ENCODE peak calls at places on chromosomes 2 and 18, in eight cellular contexts. C is OCI-LY7, Q is PC-3, Y is HCT116, G is MM.1S, Z is hepatocyte, B is GM23338, V is SK-N-SH. W is an unnamed sample.

GRCh38 chr2:238259085-238260020 is 19.5 kb upstream of the HES6 start:
- DNase-seq in C (no peak), Q (peak), Y (no peak), G (peak), Z (no peak), B (no peak), V (no peak), W (no peak)

GRCh38 chr2:206958236-206958635 is 18.9 kb downstream of the CPO start:
- DNase-seq in C (no peak), Q (no peak), Y (no peak), G (no peak), Z (no peak), B (no peak), V (no peak), W (no peak)

GRCh38 chr2:240132651-240132980 is 3.5 kb downstream of the COPS9 start:
- DNase-seq in C (no peak), Q (no peak), Y (no peak), G (no peak), Z (no peak), B (no peak), V (no peak), W (no peak)

GRCh38 chr2:173150087-173150486 is 74.4 kb downstream of the MAP3K20 start:
- DNase-seq in C (no peak), Q (no peak), Y (no peak), G (no peak), Z (no peak), B (no peak), V (no peak), W (no peak)

GRCh38 chr18:35478520-35479435 is 19.0 kb downstream of the INO80C start:
- DNase-seq in C (no peak), Q (peak), Y (peak), G (no peak), Z (peak), B (no peak), V (no peak), W (no peak)

GRCh38 chr2:8586397-8587051 is 95.3 kb upstream of the ID2 start:
- DNase-seq in C (no peak), Q (no peak), Y (no peak), G (no peak), Z (no peak), B (no peak), V (no peak), W (no peak)

GRCh38 chr18:70431203-70431624 is 142.4 kb downstream of the SOCS6 start:
- DNase-seq in C (no peak), Q (no peak), Y (no peak), G (no peak), Z (peak), B (no peak), V (no peak), W (no peak)

GRCh38 chr2:28980368-28981015 is 606 bp upstream of the TOGARAM2 start:
- DNase-seq in C (no peak), Q (no peak), Y (no peak), G (no peak), Z (no peak), B (no peak), V (no peak), W (no peak)

GRCh38 chr2:7905756-7906155 is 776.1 kb upstream of the ID2 start:
- DNase-seq in C (peak), Q (no peak), Y (no peak), G (no peak), Z (peak), B (no peak), V (no peak), W (no peak)

GRCh38 chr2:160223560-160223959 is 23.5 kb upstream of the ITGB6 start:
- DNase-seq in C (no peak), Q (no peak), Y (no peak), G (no peak), Z (no peak), B (no peak), V (no peak), W (no peak)

GRCh38 chr2:8455236-8456148 is 226.4 kb upstream of the ID2 start:
- DNase-seq in C (no peak), Q (no peak), Y (no peak), G (no peak), Z (no peak), B (no peak), V (no peak), W (no peak)

GRCh38 chr2:180001726-180002125 is 5.4 kb downstream of the CWC22 start:
- DNase-seq in C (no peak), Q (no peak), Y (no peak), G (no peak), Z (no peak), B (no peak), V (no peak), W (no peak)

GRCh38 chr2:230326453-230327417 is at the start of gene SP140L:
- DNase-seq in C (peak), Q (peak), Y (peak), G (peak), Z (peak), B (peak), V (no peak), W (no peak)

GRCh38 chr18:58222439-58223125 is 178.6 kb downstream of the NEDD4L start:
- DNase-seq in C (no peak), Q (peak), Y (no peak), G (no peak), Z (no peak), B (no peak), V (no peak), W (no peak)

GRCh38 chr18:13520306-13520705 is 206.1 kb downstream of the FAM210A start:
- DNase-seq in C (no peak), Q (no peak), Y (no peak), G (no peak), Z (no peak), B (no peak), V (no peak), W (no peak)

GRCh38 chr2:80489718-80490117 is 185.2 kb upstream of the LRRTM1 start:
- DNase-seq in C (no peak), Q (peak), Y (no peak), G (no peak), Z (no peak), B (no peak), V (no peak), W (no peak)

GRCh38 chr2:39608212-39608575 is 57.5 kb upstream of the TMEM178A start:
- DNase-seq in C (no peak), Q (no peak), Y (no peak), G (no peak), Z (no peak), B (no peak), V (no peak), W (no peak)

GRCh38 chr2:100237770-100238169 is 84.5 kb downstream of the LONRF2 start:
- DNase-seq in C (no peak), Q (peak), Y (no peak), G (no peak), Z (no peak), B (peak), V (peak), W (no peak)

GRCh38 chr2:4914551-4914950 is 777.6 kb upstream of the SOX11 start:
- DNase-seq in C (no peak), Q (peak), Y (no peak), G (no peak), Z (peak), B (no peak), V (no peak), W (no peak)

GRCh38 chr2:22043784-22044183 is 920.0 kb downstream of the TDRD15 start:
- DNase-seq in C (no peak), Q (no peak), Y (no peak), G (no peak), Z (no peak), B (no peak), V (no peak), W (no peak)
- TF ChIP-seq CTCF in C (no peak), Q (no peak), Y (no peak), G (no peak), Z (no peak), B (no peak), V (no peak), W (no peak)

GRCh38 chr2:178072000-178072382 is 586 bp downstream of the PDE11A start:
- DNase-seq in C (no peak), Q (no peak), Y (no peak), G (no peak), Z (no peak), B (no peak), V (no peak), W (no peak)
- H3K4me3 ChIP-seq in C (no peak), Q (peak), Y (peak), G (no peak), Z (no peak), B (peak), V (peak), W (peak)

DNA sequence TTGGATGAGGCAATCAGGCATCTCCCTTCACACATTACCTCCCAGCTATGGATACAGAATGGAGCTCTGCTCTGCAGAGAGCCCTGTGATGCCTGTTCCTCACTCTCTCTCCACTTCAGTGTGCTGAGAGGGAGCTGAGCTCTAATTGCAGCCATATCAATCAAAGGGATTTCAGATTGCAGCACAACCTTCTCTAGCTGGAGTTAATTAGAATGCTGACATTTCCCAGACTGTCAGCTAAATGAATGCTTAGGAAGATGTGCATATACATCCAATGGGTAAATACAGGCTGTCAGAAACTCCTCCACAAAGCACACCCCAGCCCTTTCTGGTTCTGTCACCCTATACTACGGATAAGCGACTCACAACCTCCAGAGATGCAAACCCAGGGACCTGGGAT is 402.6 kb downstream of the EIPR1 start:
- DNase-seq in C (no peak), Q (no peak), Y (no peak), G (no peak), Z (no peak), B (no peak), V (peak), W (no peak)
- TF ChIP-seq EZH2phosphoT487 in C (no peak), Q (no peak), Y (no peak), G (no peak), Z (no peak), B (no peak), V (no peak), W (no peak)

DNA sequence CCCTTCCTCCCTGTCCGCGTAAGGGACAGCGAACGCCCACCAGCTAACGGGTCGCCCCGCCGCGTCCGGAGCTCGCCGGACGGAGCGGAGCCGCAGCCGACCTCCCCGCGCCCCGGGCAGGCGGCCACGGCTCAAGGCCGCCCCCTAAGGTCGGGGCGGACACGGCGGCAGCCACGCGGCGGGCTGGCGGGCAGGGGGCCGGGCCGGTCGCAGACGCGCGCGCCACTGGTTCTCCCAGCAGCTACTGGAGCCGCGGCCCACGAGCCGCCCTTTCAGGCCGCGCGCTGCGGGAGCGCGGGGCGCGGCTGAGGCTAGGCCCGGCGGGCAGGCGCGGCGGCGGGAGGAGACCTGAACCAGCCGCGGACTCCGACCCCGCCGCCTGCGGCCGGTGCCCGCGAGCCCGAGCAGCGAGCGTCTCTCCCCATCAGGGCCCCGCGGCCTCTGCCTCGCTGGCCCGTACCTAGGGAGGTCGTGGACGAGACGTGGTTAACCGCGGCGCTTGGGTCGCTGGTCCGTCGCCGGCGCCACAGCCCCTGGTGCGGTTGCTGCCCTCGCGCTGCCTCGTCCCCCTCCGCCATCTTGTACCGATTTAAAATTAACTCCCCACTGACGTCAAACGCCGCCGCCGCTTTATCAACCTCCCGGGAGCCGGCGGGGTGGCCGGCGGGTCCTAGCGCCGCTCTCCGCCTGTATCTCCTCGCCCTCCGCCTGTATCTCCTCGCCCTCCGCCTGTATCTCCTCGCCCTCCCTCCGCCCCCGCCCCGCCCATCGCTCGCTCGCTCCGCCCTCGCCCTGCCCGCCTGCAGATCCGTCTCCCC is at the start of gene ATL2:
- DNase-seq in C (peak), Q (peak), Y (peak), G (peak), Z (peak), B (peak), V (peak), W (peak)
- TF ChIP-seq CTCF in C (peak), Q (peak), Y (no peak), G (peak), Z (peak), B (peak), V (peak), W (peak)

DNA sequence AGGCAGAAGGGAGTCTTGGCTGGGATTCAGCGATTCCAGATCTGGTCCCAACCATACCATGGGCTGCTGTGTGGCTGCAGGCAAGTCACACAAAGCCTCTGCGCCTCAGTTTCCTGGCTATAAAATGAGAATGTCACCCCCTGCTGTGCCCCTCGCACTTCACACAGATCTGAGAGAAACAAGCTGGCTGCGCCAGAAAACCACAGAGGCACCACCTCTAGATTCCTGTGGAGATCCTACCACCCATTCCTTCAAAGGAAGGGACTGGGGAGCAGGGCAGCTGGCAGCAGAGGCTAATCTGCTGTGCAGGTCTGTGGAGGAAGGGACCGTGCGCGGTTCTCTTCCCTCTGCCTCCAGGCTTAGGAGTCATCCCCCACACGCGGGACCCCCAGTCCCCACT is 19.8 kb downstream of the NEURL3 start:
- DNase-seq in C (no peak), Q (no peak), Y (no peak), G (no peak), Z (no peak), B (no peak), V (no peak), W (no peak)
- H3K4me3 ChIP-seq in C (no peak), Q (no peak), Y (no peak), G (peak), Z (no peak), B (no peak), V (no peak), W (no peak)

GRCh38 chr18:25072205-25072604 is 279.8 kb downstream of the ZNF521 start:
- DNase-seq in C (no peak), Q (no peak), Y (no peak), G (no peak), Z (no peak), B (no peak), V (no peak), W (no peak)

GRCh38 chr18:25067291-25068050 is 284.5 kb downstream of the ZNF521 start:
- DNase-seq in C (no peak), Q (no peak), Y (no peak), G (no peak), Z (no peak), B (no peak), V (no peak), W (no peak)

GRCh38 chr18:25062720-25063119 is 289.2 kb downstream of the ZNF521 start:
- DNase-seq in C (peak), Q (peak), Y (no peak), G (no peak), Z (no peak), B (no peak), V (no peak), W (no peak)

GRCh38 chr18:25061345-25061744 is 290.6 kb downstream of the ZNF521 start:
- DNase-seq in C (no peak), Q (no peak), Y (no peak), G (no peak), Z (no peak), B (no peak), V (no peak), W (no peak)

DNA sequence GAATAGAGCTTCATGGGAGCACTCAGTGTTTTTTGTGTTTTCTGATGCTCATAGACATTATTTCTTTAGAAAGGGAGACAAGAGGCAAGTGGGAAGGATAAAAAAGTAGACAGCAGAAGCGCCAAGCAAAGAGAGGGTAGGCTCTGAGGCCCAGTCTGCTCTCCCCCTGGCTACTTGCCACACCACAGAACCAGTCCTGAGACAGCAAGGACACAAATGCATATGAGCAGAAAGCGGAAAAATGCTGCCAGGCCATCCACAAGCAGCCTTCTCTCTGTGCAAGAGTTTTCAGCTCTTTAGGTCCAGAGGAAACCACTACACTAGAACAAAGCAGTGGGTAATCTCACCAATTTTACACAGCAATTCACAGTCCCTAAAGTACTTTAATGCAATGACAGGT is 285.4 kb downstream of the ZNF521 start:
- DNase-seq in C (no peak), Q (no peak), Y (no peak), G (no peak), Z (no peak), B (no peak), V (no peak), W (no peak)
- TF ChIP-seq EZH2phosphoT487 in C (no peak), Q (no peak), Y (no peak), G (no peak), Z (no peak), B (no peak), V (no peak), W (no peak)

GRCh38 chr2:178108176-178108575 is 4.1 kb upstream of the RBM45 start:
- DNase-seq in C (no peak), Q (no peak), Y (no peak), G (no peak), Z (no peak), B (no peak), V (no peak), W (no peak)

GRCh38 chr2:178111743-178112142 is 494 bp upstream of the RBM45 start:
- DNase-seq in C (no peak), Q (no peak), Y (no peak), G (no peak), Z (no peak), B (no peak), V (no peak), W (no peak)

GRCh38 chr2:178110681-178111080 is 1.6 kb upstream of the RBM45 start:
- DNase-seq in C (no peak), Q (no peak), Y (no peak), G (no peak), Z (no peak), B (no peak), V (no peak), W (no peak)

GRCh38 chr2:178112202-178113152 is at the start of gene RBM45:
- DNase-seq in C (peak), Q (peak), Y (peak), G (peak), Z (peak), B (peak), V (peak), W (peak)

GRCh38 chr2:178109813-178110212 is 2.4 kb upstream of the RBM45 start:
- DNase-seq in C (peak), Q (peak), Y (peak), G (peak), Z (peak), B (peak), V (peak), W (peak)
- TF ChIP-seq CTCF in C (peak), Q (peak), Y (peak), G (peak), Z (peak), B (peak), V (peak), W (peak)